ENCODE peak calls at places on chromosomes 6 and 20, in four cellular contexts. C is AG09319; Y is NCI-H1105 treated with DMSO at 0.1 percent for 48 hours; H is stimulated activated CD8-positive, alpha-beta memory T cell treated with anti-CD3 and anti-CD28 coated beads, Interleukin-7, amount 100 ng/mL, for 1 hour. J is an unnamed sample.

GRCh38 chr6:125220712-125221111 is 67.1 kb downstream of the TPD52L1 start:
- DNase-seq in C (no peak), Y (no peak), H (no peak), J (no peak)

GRCh38 chr20:7463290-7463689 is 477.0 kb downstream of the HAO1 start:
- DNase-seq in C (no peak), Y (no peak), H (no peak), J (no peak)

GRCh38 chr6:57147401-57147800 is 24.7 kb upstream of the BAG2 start:
- DNase-seq in C (no peak), Y (no peak), H (no peak), J (no peak)

GRCh38 chr6:118843685-118844390 is 50.1 kb upstream of the ASF1A start:
- DNase-seq in C (no peak), Y (no peak), H (no peak), J (no peak)

GRCh38 chr6:169620171-169621125 is 81.4 kb downstream of the WDR27 start:
- DNase-seq in C (no peak), Y (no peak), H (no peak), J (no peak)

GRCh38 chr6:13406781-13407180 is 78.4 kb upstream of the TBC1D7 start:
- DNase-seq in C (no peak), Y (no peak), H (no peak), J (no peak)

GRCh38 chr6:119348308-119349040 is 1.1 kb downstream of the MAN1A1 start:
- DNase-seq in C (no peak), Y (peak; percentile 39), H (no peak), J (no peak)

GRCh38 chr6:127865108-127865507 is 35.8 kb downstream of the THEMIS start:
- DNase-seq in C (no peak), Y (no peak), H (no peak), J (no peak)

GRCh38 chr20:23437126-23437894 is 2.2 kb upstream of the CSTL1 start:
- DNase-seq in C (no peak), Y (no peak), H (no peak), J (no peak)

GRCh38 chr6:17635568-17635967 is 35.5 kb downstream of the FAM8A1 start:
- DNase-seq in C (no peak), Y (no peak), H (no peak), J (no peak)

GRCh38 chr20:51995551-51995951 is 193.2 kb upstream of the SALL4 start:
- DNase-seq in C (peak; percentile 32), Y (no peak), H (no peak), J (no peak)

GRCh38 chr6:89986650-89987074 is 92.4 kb downstream of the GJA10 start:
- DNase-seq in C (no peak), Y (no peak), H (no peak), J (no peak)

GRCh38 chr6:91268941-91269340 is 682.1 kb upstream of the MAP3K7 start:
- DNase-seq in C (no peak), Y (no peak), H (no peak), J (no peak)

GRCh38 chr6:148144917-148145521 is 197.6 kb upstream of the SASH1 start:
- DNase-seq in C (peak; percentile 14), Y (peak; percentile 64), H (no peak), J (no peak)

GRCh38 chr20:51712501-51713212 is 55.5 kb downstream of the ATP9A start:
- DNase-seq in C (no peak), Y (no peak), H (no peak), J (no peak)

GRCh38 chr20:57794600-57795346 is 85.0 kb upstream of the PMEPA1 start:
- DNase-seq in C (no peak), Y (no peak), H (no peak), J (no peak)

GRCh38 chr6:163490826-163491577 is 76.5 kb downstream of the QKI start:
- DNase-seq in C (no peak), Y (no peak), H (no peak), J (no peak)

GRCh38 chr6:71168233-71168765 is 120.3 kb upstream of the OGFRL1 start:
- DNase-seq in C (no peak), Y (no peak), H (no peak), J (no peak)

GRCh38 chr6:29521006-29521680 is 33.4 kb upstream of the MAS1L start:
- DNase-seq in C (no peak), Y (no peak), H (no peak), J (no peak)

GRCh38 chr6:148972481-148972880 is 225.7 kb downstream of the UST start:
- DNase-seq in C (no peak), Y (peak; percentile 90), H (no peak), J (peak; percentile 92)

GRCh38 chr6:31907158-31907813 is 5.4 kb upstream of the ZBTB12 start:
- DNase-seq in C (peak; percentile 64), Y (no peak), H (no peak), J (no peak)

GRCh38 chr6:41894366-41895299 is 542 bp downstream of the USP49 start:
- DNase-seq in C (no peak), Y (peak; percentile 55), H (no peak), J (no peak)

GRCh38 chr6:158131926-158132325 is 36.1 kb downstream of the SERAC1 start:
- DNase-seq in C (no peak), Y (peak; percentile 67), H (no peak), J (no peak)

GRCh38 chr6:167684276-167685104 is 142.2 kb upstream of the AFDN start:
- DNase-seq in C (no peak), Y (peak; percentile 45), H (no peak), J (no peak)

GRCh38 chr6:37717836-37718251 is 20.2 kb upstream of the MDGA1 start:
- DNase-seq in C (no peak), Y (no peak), H (no peak), J (no peak)

GRCh38 chr6:113903666-113904330 is 46.7 kb downstream of the MARCKS start:
- DNase-seq in C (no peak), Y (no peak), H (no peak), J (peak; percentile 23)

GRCh38 chr6:151263967-151264366 is 24.2 kb downstream of the AKAP12 start:
- DNase-seq in C (no peak), Y (no peak), H (no peak), J (no peak)

GRCh38 chr6:95117236-95117635 is 460.1 kb upstream of the MANEA start:
- DNase-seq in C (no peak), Y (no peak), H (no peak), J (no peak)

GRCh38 chr20:3811421-3812258 is 8.7 kb upstream of the AP5S1 start:
- DNase-seq in C (peak; percentile 99), Y (peak; percentile 92), H (peak; percentile 81), J (peak; percentile 92)

GRCh38 chr6:164085552-164086325 is 671.2 kb downstream of the QKI start:
- DNase-seq in C (no peak), Y (no peak), H (no peak), J (no peak)

GRCh38 chr6:74733830-74734591 is 471.8 kb downstream of the COL12A1 start:
- DNase-seq in C (peak; percentile 12), Y (no peak), H (no peak), J (no peak)

GRCh38 chr6:40210628-40211056 is 276.4 kb upstream of the MOCS1 start:
- DNase-seq in C (no peak), Y (no peak), H (no peak), J (no peak)

GRCh38 chr6:16803294-16804006 is 42.2 kb upstream of the ATXN1 start:
- DNase-seq in C (no peak), Y (no peak), H (no peak), J (no peak)

GRCh38 chr6:49151957-49152356 is 311.1 kb downstream of the MMUT start:
- DNase-seq in C (no peak), Y (no peak), H (no peak), J (no peak)

GRCh38 chr6:74574794-74575193 is 631.1 kb downstream of the COL12A1 start:
- DNase-seq in C (no peak), Y (peak; percentile 27), H (no peak), J (no peak)

GRCh38 chr20:53492212-53492611 is 101.4 kb downstream of the ZNF217 start:
- DNase-seq in C (no peak), Y (no peak), H (no peak), J (no peak)

GRCh38 chr6:91691449-91691848 is 1104.6 kb upstream of the MAP3K7 start:
- DNase-seq in C (no peak), Y (no peak), H (no peak), J (no peak)

GRCh38 chr20:36819662-36820061 is 46.1 kb upstream of the DSN1 start:
- DNase-seq in C (no peak), Y (peak; percentile 61), H (no peak), J (no peak)

GRCh38 chr20:17036546-17036945 is 190.3 kb upstream of the PCSK2 start:
- DNase-seq in C (no peak), Y (peak; percentile 44), H (no peak), J (no peak)